ENCODE peak calls at places on chromosomes 16 and 17, in seven cellular contexts. One of them, this sample, is unnamed.

GRCh38 chr17:9410285-9410684 is 165.3 kb downstream of the STX8 start:
- DNase-seq in mesendoderm: no peak
- DNase-seq in neuronal stem cell: no peak
- DNase-seq in H9: no peak
- DNase-seq in IMR-90: no peak
- DNase-seq in mesenchymal stem cell: no peak
- DNase-seq in H1: no peak
- DNase-seq in this sample: peak; percentile 7

GRCh38 chr17:4206945-4207344 is 56.8 kb downstream of the ANKFY1 start:
- DNase-seq in mesendoderm: no peak
- DNase-seq in neuronal stem cell: no peak
- DNase-seq in H9: peak; percentile 9
- DNase-seq in IMR-90: no peak
- DNase-seq in mesenchymal stem cell: no peak
- DNase-seq in H1: no peak
- DNase-seq in this sample: no peak

GRCh38 chr16:86566601-86566965 is at the start of gene FOXC2:
- DNase-seq in mesendoderm: peak; percentile 95
- DNase-seq in neuronal stem cell: peak; percentile 83
- DNase-seq in H9: peak; percentile 92
- DNase-seq in IMR-90: peak; percentile 94
- DNase-seq in mesenchymal stem cell: peak; percentile 93
- DNase-seq in H1: no peak
- DNase-seq in this sample: peak; percentile 54

GRCh38 chr17:48037036-48037881 is at the start of gene COPZ2:
- DNase-seq in mesendoderm: no peak
- DNase-seq in neuronal stem cell: no peak
- DNase-seq in H9: peak; percentile 69
- DNase-seq in IMR-90: peak; percentile 44
- DNase-seq in mesenchymal stem cell: peak; percentile 62
- DNase-seq in H1: no peak
- DNase-seq in this sample: no peak

GRCh38 chr17:33572615-33573014 is 279.5 kb upstream of the ASIC2 start:
- DNase-seq in mesendoderm: peak; percentile 48
- DNase-seq in neuronal stem cell: no peak
- DNase-seq in H9: peak; percentile 48
- DNase-seq in IMR-90: no peak
- DNase-seq in mesenchymal stem cell: peak; percentile 14
- DNase-seq in H1: no peak
- DNase-seq in this sample: peak; percentile 93

GRCh38 chr17:57927048-57927723 is 28.0 kb downstream of the CUEDC1 start:
- DNase-seq in mesendoderm: peak; percentile 84
- DNase-seq in neuronal stem cell: peak; percentile 69
- DNase-seq in H9: no peak
- DNase-seq in IMR-90: peak; percentile 82
- DNase-seq in mesenchymal stem cell: no peak
- DNase-seq in H1: no peak
- DNase-seq in this sample: no peak

GRCh38 chr17:55731586-55732250 is 9.1 kb upstream of the TMEM100 start:
- DNase-seq in mesendoderm: peak; percentile 57
- DNase-seq in neuronal stem cell: no peak
- DNase-seq in H9: peak; percentile 38
- DNase-seq in IMR-90: peak; percentile 36
- DNase-seq in mesenchymal stem cell: peak; percentile 77
- DNase-seq in H1: no peak
- DNase-seq in this sample: no peak

GRCh38 chr17:1462164-1463112 is 6.4 kb upstream of the CRK start:
- DNase-seq in mesendoderm: no peak
- DNase-seq in neuronal stem cell: no peak
- DNase-seq in H9: no peak
- DNase-seq in IMR-90: no peak
- DNase-seq in mesenchymal stem cell: peak; percentile 51
- DNase-seq in H1: no peak
- DNase-seq in this sample: peak; percentile 82

GRCh38 chr16:68779891-68780290 is 42.8 kb downstream of the CDH1 start:
- DNase-seq in mesendoderm: no peak
- DNase-seq in neuronal stem cell: no peak
- DNase-seq in H9: no peak
- DNase-seq in IMR-90: no peak
- DNase-seq in mesenchymal stem cell: no peak
- DNase-seq in H1: no peak
- DNase-seq in this sample: no peak

GRCh38 chr17:11503292-11503691 is 95.0 kb upstream of the DNAH9 start:
- DNase-seq in mesendoderm: peak; percentile 47
- DNase-seq in neuronal stem cell: no peak
- DNase-seq in H9: peak; percentile 53
- DNase-seq in IMR-90: no peak
- DNase-seq in mesenchymal stem cell: no peak
- DNase-seq in H1: no peak
- DNase-seq in this sample: no peak

GRCh38 chr17:73363788-73364522 is 52.2 kb upstream of the CDC42EP4 start:
- DNase-seq in mesendoderm: peak; percentile 72
- DNase-seq in neuronal stem cell: no peak
- DNase-seq in H9: peak; percentile 93
- DNase-seq in IMR-90: no peak
- DNase-seq in mesenchymal stem cell: no peak
- DNase-seq in H1: no peak
- DNase-seq in this sample: no peak

GRCh38 chr16:58940609-58941008 is 206.5 kb upstream of the GOT2 start:
- DNase-seq in mesendoderm: no peak
- DNase-seq in neuronal stem cell: no peak
- DNase-seq in H9: no peak
- DNase-seq in IMR-90: no peak
- DNase-seq in mesenchymal stem cell: no peak
- DNase-seq in H1: no peak
- DNase-seq in this sample: no peak

GRCh38 chr16:69567031-69567680 is 1.4 kb downstream of the NFAT5 start:
- DNase-seq in mesendoderm: peak; percentile 67
- DNase-seq in neuronal stem cell: no peak
- DNase-seq in H9: peak; percentile 39
- DNase-seq in IMR-90: peak; percentile 33
- DNase-seq in mesenchymal stem cell: no peak
- DNase-seq in H1: no peak
- DNase-seq in this sample: peak; percentile 78

GRCh38 chr16:88566158-88566557 is 4.0 kb upstream of the ZC3H18 start:
- DNase-seq in mesendoderm: peak; percentile 69
- DNase-seq in neuronal stem cell: peak; percentile 33
- DNase-seq in H9: no peak
- DNase-seq in IMR-90: peak; percentile 75
- DNase-seq in mesenchymal stem cell: peak; percentile 73
- DNase-seq in H1: no peak
- DNase-seq in this sample: no peak

GRCh38 chr17:81457917-81458555 is 54.6 kb downstream of the ACTG1 start:
- DNase-seq in mesendoderm: peak; percentile 40
- DNase-seq in neuronal stem cell: no peak
- DNase-seq in H9: no peak
- DNase-seq in IMR-90: no peak
- DNase-seq in mesenchymal stem cell: no peak
- DNase-seq in H1: no peak
- DNase-seq in this sample: no peak

GRCh38 chr16:67935402-67936123 is 1.1 kb downstream of the PSMB10 start:
- DNase-seq in mesendoderm: peak; percentile 99
- DNase-seq in neuronal stem cell: peak; percentile 84
- DNase-seq in H9: peak; percentile 99
- DNase-seq in IMR-90: peak; percentile 87
- DNase-seq in mesenchymal stem cell: peak; percentile 93
- DNase-seq in H1: peak; percentile 90
- DNase-seq in this sample: peak; percentile 95

GRCh38 chr16:59168715-59169114 is 434.6 kb upstream of the GOT2 start:
- DNase-seq in mesendoderm: no peak
- DNase-seq in neuronal stem cell: no peak
- DNase-seq in H9: no peak
- DNase-seq in IMR-90: no peak
- DNase-seq in mesenchymal stem cell: no peak
- DNase-seq in H1: no peak
- DNase-seq in this sample: no peak

GRCh38 chr16:78988361-78988992 is 612.1 kb downstream of the MAF start:
- DNase-seq in mesendoderm: peak; percentile 67
- DNase-seq in neuronal stem cell: no peak
- DNase-seq in H9: peak; percentile 58
- DNase-seq in IMR-90: no peak
- DNase-seq in mesenchymal stem cell: no peak
- DNase-seq in H1: no peak
- DNase-seq in this sample: no peak

GRCh38 chr16:831571-832443 is 31.3 kb upstream of the GNG13 start:
- DNase-seq in mesendoderm: no peak
- DNase-seq in neuronal stem cell: no peak
- DNase-seq in H9: no peak
- DNase-seq in IMR-90: no peak
- DNase-seq in mesenchymal stem cell: no peak
- DNase-seq in H1: no peak
- DNase-seq in this sample: no peak

GRCh38 chr17:56222255-56222654 is 69.0 kb downstream of the ANKFN1 start:
- DNase-seq in mesendoderm: peak; percentile 8
- DNase-seq in neuronal stem cell: no peak
- DNase-seq in H9: no peak
- DNase-seq in IMR-90: peak; percentile 13
- DNase-seq in mesenchymal stem cell: peak; percentile 1
- DNase-seq in H1: no peak
- DNase-seq in this sample: no peak

GRCh38 chr16:79707867-79708266 is 107.3 kb upstream of the MAF start:
- DNase-seq in mesendoderm: no peak
- DNase-seq in neuronal stem cell: no peak
- DNase-seq in H9: no peak
- DNase-seq in IMR-90: no peak
- DNase-seq in mesenchymal stem cell: no peak
- DNase-seq in H1: no peak
- DNase-seq in this sample: no peak

GRCh38 chr16:29983420-29984136 is 9.9 kb downstream of the TAOK2 start:
- DNase-seq in mesendoderm: no peak
- DNase-seq in neuronal stem cell: no peak
- DNase-seq in H9: no peak
- DNase-seq in IMR-90: peak; percentile 64
- DNase-seq in mesenchymal stem cell: no peak
- DNase-seq in H1: no peak
- DNase-seq in this sample: no peak

GRCh38 chr17:12789976-12790805 is 893 bp downstream of the ARHGAP44 start:
- DNase-seq in mesendoderm: peak; percentile 76
- DNase-seq in neuronal stem cell: peak; percentile 6
- DNase-seq in H9: peak; percentile 71
- DNase-seq in IMR-90: no peak
- DNase-seq in mesenchymal stem cell: no peak
- DNase-seq in H1: no peak
- DNase-seq in this sample: no peak

GRCh38 chr17:17495448-17496188 is 577 bp downstream of the RASD1 start:
- DNase-seq in mesendoderm: peak; percentile 37
- DNase-seq in neuronal stem cell: peak; percentile 42
- DNase-seq in H9: no peak
- DNase-seq in IMR-90: peak; percentile 4
- DNase-seq in mesenchymal stem cell: no peak
- DNase-seq in H1: no peak
- DNase-seq in this sample: peak; percentile 27

GRCh38 chr17:68775969-68776368 is 174.8 kb upstream of the FAM20A start:
- DNase-seq in mesendoderm: no peak
- DNase-seq in neuronal stem cell: no peak
- DNase-seq in H9: no peak
- DNase-seq in IMR-90: no peak
- DNase-seq in mesenchymal stem cell: no peak
- DNase-seq in H1: no peak
- DNase-seq in this sample: no peak

GRCh38 chr16:85774811-85775210 is 23.9 kb upstream of the C16orf74 start:
- DNase-seq in mesendoderm: no peak
- DNase-seq in neuronal stem cell: no peak
- DNase-seq in H9: no peak
- DNase-seq in IMR-90: no peak
- DNase-seq in mesenchymal stem cell: no peak
- DNase-seq in H1: no peak
- DNase-seq in this sample: peak; percentile 95

GRCh38 chr16:23469814-23470213 is 16.8 kb upstream of the COG7 start:
- DNase-seq in mesendoderm: peak; percentile 19
- DNase-seq in neuronal stem cell: no peak
- DNase-seq in H9: no peak
- DNase-seq in IMR-90: peak; percentile 54
- DNase-seq in mesenchymal stem cell: no peak
- DNase-seq in H1: no peak
- DNase-seq in this sample: no peak

GRCh38 chr16:23464196-23464595 is 11.2 kb upstream of the COG7 start:
- DNase-seq in mesendoderm: no peak
- DNase-seq in neuronal stem cell: no peak
- DNase-seq in H9: no peak
- DNase-seq in IMR-90: no peak
- DNase-seq in mesenchymal stem cell: no peak
- DNase-seq in H1: no peak
- DNase-seq in this sample: no peak

GRCh38 chr16:23466162-23466885 is 13.3 kb upstream of the COG7 start:
- DNase-seq in mesendoderm: no peak
- DNase-seq in neuronal stem cell: no peak
- DNase-seq in H9: no peak
- DNase-seq in IMR-90: peak; percentile 96
- DNase-seq in mesenchymal stem cell: peak; percentile 65
- DNase-seq in H1: no peak
- DNase-seq in this sample: no peak

DNA sequence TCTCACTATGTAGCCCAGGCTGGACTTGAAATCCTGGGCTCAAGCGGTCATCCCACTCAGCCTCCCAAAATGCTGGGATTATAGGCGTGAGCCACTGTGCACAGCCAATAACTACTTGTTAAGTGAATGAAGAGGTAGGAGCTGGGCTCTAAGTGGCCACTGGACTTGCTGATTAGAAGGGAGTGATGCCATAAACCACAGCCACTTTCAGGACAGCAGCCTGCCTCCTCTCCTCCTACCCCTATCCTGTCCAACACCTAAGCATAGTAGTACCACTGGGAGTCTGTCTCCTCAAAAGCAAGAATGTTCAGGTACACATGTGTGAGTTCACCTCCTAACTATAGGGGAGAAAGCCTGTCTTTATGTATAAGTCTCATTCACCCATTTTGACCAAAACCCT is 12.2 kb upstream of the COG7 start:
- DNase-seq in mesendoderm: no peak
- DNase-seq in neuronal stem cell: no peak
- DNase-seq in H9: no peak
- DNase-seq in IMR-90: no peak
- DNase-seq in mesenchymal stem cell: no peak
- DNase-seq in H1: no peak
- DNase-seq in this sample: no peak
- H3K4ac ChIP-seq in mesendoderm: no peak overlapping the region
- H3K4ac ChIP-seq in neuronal stem cell: no peak overlapping the region
- H3K4ac ChIP-seq in H9: no peak overlapping the region
- H3K4ac ChIP-seq in IMR-90: no peak overlapping the region
- H3K4ac ChIP-seq in mesenchymal stem cell: no peak overlapping the region
- H3K4ac ChIP-seq in H1: no peak overlapping the region
- H3K4ac ChIP-seq in this sample: no peak overlapping the region

GRCh38 chr17:42117397-42118125 is 3.6 kb downstream of the KAT2A start:
- DNase-seq in mesendoderm: no peak
- DNase-seq in neuronal stem cell: no peak
- DNase-seq in H9: no peak
- DNase-seq in IMR-90: no peak
- DNase-seq in mesenchymal stem cell: no peak
- DNase-seq in H1: no peak
- DNase-seq in this sample: no peak
- H3K4ac ChIP-seq in mesendoderm: no peak overlapping the region
- H3K4ac ChIP-seq in neuronal stem cell: no peak overlapping the region
- H3K4ac ChIP-seq in H9: no peak overlapping the region
- H3K4ac ChIP-seq in IMR-90: no peak overlapping the region
- H3K4ac ChIP-seq in mesenchymal stem cell: no peak overlapping the region
- H3K4ac ChIP-seq in H1: no peak overlapping the region
- H3K4ac ChIP-seq in this sample: no peak overlapping the region

GRCh38 chr16:47211218-47211617 is 67.5 kb upstream of the NETO2 start:
- DNase-seq in mesendoderm: no peak
- DNase-seq in neuronal stem cell: no peak
- DNase-seq in H9: no peak
- DNase-seq in IMR-90: no peak
- DNase-seq in mesenchymal stem cell: peak; percentile 7
- DNase-seq in H1: no peak
- DNase-seq in this sample: no peak
- H3K4ac ChIP-seq in mesendoderm: no peak overlapping the region
- H3K4ac ChIP-seq in neuronal stem cell: no peak overlapping the region
- H3K4ac ChIP-seq in H9: no peak overlapping the region
- H3K4ac ChIP-seq in IMR-90: no peak overlapping the region
- H3K4ac ChIP-seq in mesenchymal stem cell: no peak overlapping the region
- H3K4ac ChIP-seq in H1: no peak overlapping the region
- H3K4ac ChIP-seq in this sample: no peak overlapping the region

GRCh38 chr17:39593371-39593770 is 14.3 kb downstream of the NEUROD2 start:
- DNase-seq in mesendoderm: no peak
- DNase-seq in neuronal stem cell: no peak
- DNase-seq in H9: no peak
- DNase-seq in IMR-90: no peak
- DNase-seq in mesenchymal stem cell: no peak
- DNase-seq in H1: no peak
- DNase-seq in this sample: no peak
- H3K4ac ChIP-seq in mesendoderm: no peak overlapping the region
- H3K4ac ChIP-seq in neuronal stem cell: no peak overlapping the region
- H3K4ac ChIP-seq in H9: no peak overlapping the region
- H3K4ac ChIP-seq in IMR-90: no peak overlapping the region
- H3K4ac ChIP-seq in mesenchymal stem cell: no peak overlapping the region
- H3K4ac ChIP-seq in H1: no peak overlapping the region
- H3K4ac ChIP-seq in this sample: no peak overlapping the region